ENCODE peak calls at places on chromosome 18, in six cellular contexts. I is epithelial cell of esophagus, R is GM10248, W is A549, Z is colonic mucosa, V is tibial nerve. D is an unnamed sample.

GRCh38 chr18:2441544-2441943 is 129.8 kb downstream of the METTL4 start:
- DNase-seq in Z (no peak), V (no peak), W (no peak), R (no peak), I (no peak), D (no peak)

GRCh38 chr18:45722899-45723298 is 1.1 kb upstream of the SLC14A1 start:
- DNase-seq in V (peak), R (peak), Z (peak), W (peak), I (peak), D (peak)

GRCh38 chr18:12281861-12282260 is 26.2 kb upstream of the TUBB6 start:
- DNase-seq in Z (no peak), I (no peak), V (no peak), W (no peak), R (no peak), D (no peak)

GRCh38 chr18:53478155-53478554 is 746.3 kb downstream of the MBD2 start:
- DNase-seq in W (no peak), Z (no peak), I (no peak), R (no peak), V (no peak), D (no peak)

GRCh38 chr18:78770149-78771139 is 209.2 kb upstream of the SALL3 start:
- DNase-seq in W (no peak), I (no peak), Z (no peak), R (no peak), V (no peak), D (no peak)

GRCh38 chr18:11553098-11553940 is 56.1 kb upstream of the SLC35G4 start:
- DNase-seq in W (peak), Z (peak), V (no peak), I (peak), R (peak), D (peak)

GRCh38 chr18:79617521-79618500 is 61.8 kb upstream of the CTDP1 start:
- DNase-seq in W (no peak), V (no peak), I (no peak), Z (no peak), R (no peak), D (no peak)

GRCh38 chr18:70931942-70932814 is 643.3 kb downstream of the SOCS6 start:
- DNase-seq in V (no peak), I (peak), Z (no peak), R (peak), W (no peak), D (peak)

GRCh38 chr18:45109271-45109670 is 428.6 kb downstream of the SETBP1 start:
- DNase-seq in R (no peak), V (no peak), W (no peak), Z (no peak), I (no peak), D (no peak)

GRCh38 chr18:8177330-8178016 is 431.8 kb upstream of the RAB12 start:
- DNase-seq in Z (no peak), V (no peak), R (no peak), W (no peak), I (peak), D (no peak)

GRCh38 chr18:12657849-12658829 is at the start of gene SPIRE1:
- DNase-seq in W (peak), I (peak), Z (peak), V (peak), R (peak), D (peak)

GRCh38 chr18:9184998-9185613 is 48.5 kb downstream of the ANKRD12 start:
- DNase-seq in Z (no peak), V (no peak), I (no peak), W (no peak), R (no peak), D (no peak)

GRCh38 chr18:50356036-50356945 is 18.6 kb upstream of the SKA1 start:
- DNase-seq in W (no peak), R (peak), Z (no peak), I (peak), V (no peak), D (peak)
- TF ChIP-seq CTCF in W (no peak), R (peak), Z (no peak), I (no peak), V (no peak), D (peak)

DNA sequence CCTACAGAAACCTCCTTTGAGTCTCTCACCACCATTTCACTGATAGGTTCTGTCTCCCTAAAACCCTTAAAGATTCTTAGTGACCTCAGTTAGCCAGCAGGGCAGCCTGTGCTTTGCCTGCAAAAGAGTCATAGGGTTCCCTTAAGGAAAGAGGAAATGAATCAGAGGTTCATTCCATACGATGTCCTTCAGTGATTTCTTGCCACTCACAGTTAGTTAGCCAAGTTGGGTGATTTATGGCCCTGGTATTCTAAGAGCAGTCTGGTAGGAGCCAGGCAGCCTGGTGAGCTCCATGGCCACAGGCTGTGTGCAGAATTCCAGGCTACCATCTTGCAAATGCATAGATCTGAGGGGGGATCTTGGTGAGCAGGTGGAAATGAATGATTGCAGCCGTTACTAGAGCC is 18.7 kb upstream of the CCBE1 start:
- DNase-seq in V (no peak), Z (no peak), W (peak), R (no peak), I (peak), D (no peak)
- TF ChIP-seq CTCF in V (no peak), Z (no peak), W (no peak), R (no peak), I (peak), D (no peak)

DNA sequence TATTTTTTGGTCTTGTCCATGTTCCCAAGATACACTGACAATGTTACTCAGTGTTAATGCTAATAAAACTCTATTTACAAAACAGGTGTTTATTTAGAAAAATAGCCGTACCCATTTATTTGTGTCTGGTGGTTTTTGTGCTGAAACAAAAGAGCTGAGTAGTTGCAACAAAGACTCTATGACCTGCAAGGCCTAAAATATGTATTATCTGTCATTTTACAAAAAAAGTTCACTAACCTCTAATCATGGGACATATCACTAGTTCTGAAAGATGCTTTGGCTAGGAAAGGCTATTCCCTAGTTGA is 59.2 kb upstream of the SLC25A52 start:
- DNase-seq in W (no peak), V (no peak), Z (no peak), R (no peak), I (no peak), D (no peak)
- TF ChIP-seq CTCF in W (no peak), V (peak), Z (no peak), R (no peak), I (no peak), D (no peak)

GRCh38 chr18:37540424-37541121 is 25.0 kb downstream of the CELF4 start:
- DNase-seq in V (no peak), I (no peak), W (no peak), R (no peak), Z (no peak), D (no peak)

GRCh38 chr18:37544196-37544595 is 21.4 kb downstream of the CELF4 start:
- DNase-seq in W (no peak), V (no peak), Z (no peak), I (no peak), R (no peak), D (no peak)

GRCh38 chr18:37539236-37539635 is 26.4 kb downstream of the CELF4 start:
- DNase-seq in V (no peak), W (no peak), R (no peak), Z (no peak), I (no peak), D (no peak)

GRCh38 chr18:37543321-37543720 is 22.3 kb downstream of the CELF4 start:
- DNase-seq in R (no peak), W (no peak), V (no peak), Z (no peak), I (no peak), D (no peak)

GRCh38 chr18:37541517-37541916 is 24.1 kb downstream of the CELF4 start:
- DNase-seq in W (no peak), R (no peak), V (no peak), Z (no peak), I (no peak), D (no peak)
- TF ChIP-seq CTCF in W (no peak), R (no peak), V (no peak), Z (no peak), I (no peak), D (no peak)

GRCh38 chr18:65259403-65259802 is 491.4 kb upstream of the CDH7 start:
- DNase-seq in I (no peak), V (no peak), R (no peak), W (no peak), Z (no peak), D (no peak)

GRCh38 chr18:65255417-65255816 is 495.4 kb upstream of the CDH7 start:
- DNase-seq in W (no peak), Z (no peak), V (no peak), R (no peak), I (no peak), D (no peak)

GRCh38 chr18:65257157-65257556 is 493.7 kb upstream of the CDH7 start:
- DNase-seq in V (no peak), R (no peak), Z (no peak), I (no peak), W (no peak), D (no peak)

GRCh38 chr18:65260030-65260429 is 490.8 kb upstream of the CDH7 start:
- DNase-seq in W (no peak), R (no peak), Z (no peak), V (no peak), I (no peak), D (no peak)
- TF ChIP-seq CTCF in W (no peak), R (no peak), Z (no peak), V (no peak), I (no peak), D (no peak)

GRCh38 chr18:23106575-23106974 is 28.7 kb upstream of the CABLES1 start:
- DNase-seq in R (no peak), Z (peak), V (no peak), I (peak), W (peak), D (no peak)
- TF ChIP-seq CTCF in R (no peak), Z (no peak), V (no peak), I (no peak), W (no peak), D (no peak)